ENCODE peak calls at places on chromosomes 4 and X, in four cellular contexts. One of them, this sample, is unnamed.

GRCh38 chr4:53693909-53694308 is 102.6 kb upstream of the LNX1 start:
- DNase-seq in AG10803: no peak
- DNase-seq in nephron progenitor cell: peak
- DNase-seq in GM13977: no peak
- DNase-seq in this sample: no peak

GRCh38 chrX:43949669-43950068 is 23.5 kb downstream of the NDP start:
- DNase-seq in AG10803: no peak
- DNase-seq in nephron progenitor cell: peak
- DNase-seq in GM13977: no peak
- DNase-seq in this sample: no peak

GRCh38 chrX:103742339-103742738 is 31.6 kb downstream of the TMEM31 start:
- DNase-seq in GM13977: no peak
- DNase-seq in AG10803: no peak
- DNase-seq in nephron progenitor cell: no peak
- DNase-seq in this sample: no peak

GRCh38 chrX:154383359-154384283 is 4.5 kb downstream of the EMD start:
- DNase-seq in AG10803: no peak
- DNase-seq in GM13977: no peak
- DNase-seq in nephron progenitor cell: no peak
- DNase-seq in this sample: no peak

GRCh38 chr4:110128092-110128989 is 70.1 kb downstream of the ELOVL6 start:
- DNase-seq in nephron progenitor cell: no peak
- DNase-seq in AG10803: no peak
- DNase-seq in GM13977: no peak
- DNase-seq in this sample: no peak

GRCh38 chr4:67883463-67883862 is 339 bp downstream of the TMPRSS11D start:
- DNase-seq in nephron progenitor cell: no peak
- DNase-seq in AG10803: no peak
- DNase-seq in GM13977: no peak
- DNase-seq in this sample: no peak

GRCh38 chr4:80112236-80112635 is 39.2 kb upstream of the ANTXR2 start:
- DNase-seq in nephron progenitor cell: no peak
- DNase-seq in AG10803: peak
- DNase-seq in GM13977: no peak
- DNase-seq in this sample: peak

GRCh38 chrX:85084770-85085393 is 81.2 kb downstream of the APOOL start:
- DNase-seq in GM13977: peak
- DNase-seq in nephron progenitor cell: peak
- DNase-seq in AG10803: peak
- DNase-seq in this sample: no peak

GRCh38 chrX:49041683-49042529 is 1.3 kb downstream of the TFE3 start:
- DNase-seq in nephron progenitor cell: no peak
- DNase-seq in GM13977: no peak
- DNase-seq in AG10803: peak
- DNase-seq in this sample: peak

GRCh38 chr4:163395055-163395454 is 51.4 kb downstream of the NPY5R start:
- DNase-seq in nephron progenitor cell: no peak
- DNase-seq in AG10803: no peak
- DNase-seq in GM13977: no peak
- DNase-seq in this sample: no peak

GRCh38 chrX:16788477-16788876 is 2.2 kb downstream of the TXLNG start:
- DNase-seq in AG10803: peak
- DNase-seq in nephron progenitor cell: no peak
- DNase-seq in GM13977: no peak
- DNase-seq in this sample: peak

GRCh38 chrX:153649178-153649914 is 2.3 kb downstream of the DUSP9 start:
- DNase-seq in GM13977: peak
- DNase-seq in nephron progenitor cell: peak
- DNase-seq in AG10803: no peak
- DNase-seq in this sample: no peak

GRCh38 chr4:138222041-138222440 is 20.1 kb downstream of the SLC7A11 start:
- DNase-seq in AG10803: peak
- DNase-seq in GM13977: no peak
- DNase-seq in nephron progenitor cell: no peak
- DNase-seq in this sample: no peak

GRCh38 chr4:18847276-18847890 is 825.8 kb upstream of the LCORL start:
- DNase-seq in AG10803: no peak
- DNase-seq in GM13977: no peak
- DNase-seq in nephron progenitor cell: no peak
- DNase-seq in this sample: no peak

GRCh38 chrX:107135076-107135964 is 16.7 kb upstream of the RBM41 start:
- DNase-seq in nephron progenitor cell: no peak
- DNase-seq in AG10803: peak
- DNase-seq in GM13977: no peak
- DNase-seq in this sample: no peak

GRCh38 chrX:9876205-9876604 is 90.0 kb downstream of the SHROOM2 start:
- DNase-seq in AG10803: no peak
- DNase-seq in nephron progenitor cell: no peak
- DNase-seq in GM13977: no peak
- DNase-seq in this sample: no peak

GRCh38 chr4:16032871-16033505 is 50.8 kb downstream of the PROM1 start:
- DNase-seq in AG10803: no peak
- DNase-seq in GM13977: no peak
- DNase-seq in nephron progenitor cell: no peak
- DNase-seq in this sample: no peak

GRCh38 chr4:60619531-60620305 is 580.4 kb upstream of the ADGRL3 start:
- DNase-seq in AG10803: peak
- DNase-seq in GM13977: no peak
- DNase-seq in nephron progenitor cell: no peak
- DNase-seq in this sample: no peak
- TF ChIP-seq CTCF in AG10803: no peak
- TF ChIP-seq CTCF in GM13977: no peak
- TF ChIP-seq CTCF in nephron progenitor cell: no peak
- TF ChIP-seq CTCF in this sample: no peak

GRCh38 chr4:147526272-147526654 is 45.4 kb downstream of the EDNRA start:
- DNase-seq in AG10803: no peak
- DNase-seq in GM13977: peak
- DNase-seq in nephron progenitor cell: no peak
- DNase-seq in this sample: no peak
- TF ChIP-seq CTCF in AG10803: no peak
- TF ChIP-seq CTCF in GM13977: no peak
- TF ChIP-seq CTCF in nephron progenitor cell: no peak
- TF ChIP-seq CTCF in this sample: no peak

DNA sequence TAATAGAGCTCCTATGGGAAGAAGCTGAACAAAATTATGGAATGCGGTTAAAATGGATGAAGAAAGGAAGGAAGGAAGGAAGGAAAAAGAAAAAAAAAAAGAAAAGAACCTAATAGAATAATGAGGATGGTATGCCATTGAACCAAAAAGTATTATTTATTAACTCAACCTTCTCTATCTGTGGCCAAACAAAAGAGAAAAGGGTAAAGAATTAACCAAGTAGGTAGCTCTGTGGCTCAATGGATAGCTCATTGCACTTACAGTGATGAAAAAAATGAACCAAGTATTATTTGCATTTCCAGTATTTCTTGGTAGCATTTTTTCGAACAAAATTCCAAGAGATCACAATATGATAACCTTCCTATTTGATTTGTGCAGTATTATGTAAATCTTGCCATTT is 56.9 kb upstream of the SLC39A8 start:
- DNase-seq in nephron progenitor cell: no peak
- DNase-seq in GM13977: no peak
- DNase-seq in AG10803: no peak
- DNase-seq in this sample: no peak
- TF ChIP-seq CTCF in nephron progenitor cell: no peak
- TF ChIP-seq CTCF in GM13977: no peak
- TF ChIP-seq CTCF in AG10803: no peak
- TF ChIP-seq CTCF in this sample: no peak

DNA sequence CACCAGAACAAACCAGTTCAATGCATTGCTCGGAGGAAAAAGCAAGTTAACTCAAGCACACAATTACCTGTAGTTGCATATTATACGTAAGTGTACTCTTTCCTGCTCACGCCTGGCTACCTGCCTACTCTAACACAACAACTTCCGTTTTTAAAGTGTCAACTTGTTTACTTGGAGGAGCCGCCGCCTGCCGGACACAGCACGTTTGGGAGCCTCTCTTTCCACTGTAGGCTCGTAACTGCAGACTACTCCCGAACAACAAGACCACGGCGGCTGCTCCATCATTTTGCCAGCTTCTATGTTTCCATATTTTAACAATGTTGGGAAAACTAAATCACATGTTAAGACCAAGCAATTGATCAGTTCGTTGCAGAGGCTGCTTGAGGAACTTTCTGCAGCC is 882 bp downstream of the MTNR1A start:
- DNase-seq in nephron progenitor cell: peak
- DNase-seq in GM13977: no peak
- DNase-seq in AG10803: peak
- DNase-seq in this sample: no peak
- TF ChIP-seq CTCF in nephron progenitor cell: peak
- TF ChIP-seq CTCF in GM13977: no peak
- TF ChIP-seq CTCF in AG10803: peak
- TF ChIP-seq CTCF in this sample: no peak

GRCh38 chr4:121696641-121697461 is at the start of gene ANXA5:
- DNase-seq in AG10803: peak
- DNase-seq in nephron progenitor cell: peak
- DNase-seq in GM13977: peak
- DNase-seq in this sample: peak
- TF ChIP-seq CTCF in AG10803: peak
- TF ChIP-seq CTCF in nephron progenitor cell: no peak
- TF ChIP-seq CTCF in GM13977: peak
- TF ChIP-seq CTCF in this sample: no peak

GRCh38 chr4:128942547-128942946 is 133.0 kb downstream of the JADE1 start:
- DNase-seq in nephron progenitor cell: no peak
- DNase-seq in AG10803: peak
- DNase-seq in GM13977: no peak
- DNase-seq in this sample: no peak
- TF ChIP-seq CTCF in nephron progenitor cell: no peak
- TF ChIP-seq CTCF in AG10803: no peak
- TF ChIP-seq CTCF in GM13977: no peak
- TF ChIP-seq CTCF in this sample: no peak

DNA sequence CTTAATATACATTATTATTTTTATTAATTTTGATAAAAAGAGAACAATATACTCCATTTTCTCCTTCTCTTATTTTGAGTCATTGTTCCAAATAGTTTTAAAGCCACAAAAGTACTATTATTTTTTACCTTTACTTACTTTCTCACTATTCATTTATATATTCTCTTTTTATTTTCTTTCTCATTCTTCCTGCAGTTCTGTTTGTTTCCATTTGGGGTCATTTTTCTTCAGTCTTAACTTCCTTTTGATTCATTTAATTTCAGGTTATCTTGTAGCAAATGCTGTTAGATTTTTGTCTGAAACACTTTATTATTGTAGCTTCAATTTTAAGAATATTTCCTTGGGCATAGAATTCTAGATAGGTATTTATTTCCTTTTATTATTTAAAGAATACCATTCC is 438.6 kb upstream of the EPHA5 start:
- DNase-seq in GM13977: no peak
- DNase-seq in AG10803: no peak
- DNase-seq in nephron progenitor cell: no peak
- DNase-seq in this sample: no peak
- TF ChIP-seq CTCF in GM13977: no peak
- TF ChIP-seq CTCF in AG10803: no peak
- TF ChIP-seq CTCF in nephron progenitor cell: peak
- TF ChIP-seq CTCF in this sample: no peak

GRCh38 chr4:14837860-14838259 is 164.4 kb upstream of the CPEB2 start:
- DNase-seq in GM13977: no peak
- DNase-seq in AG10803: no peak
- DNase-seq in nephron progenitor cell: no peak
- DNase-seq in this sample: no peak
- TF ChIP-seq CTCF in GM13977: no peak
- TF ChIP-seq CTCF in AG10803: no peak
- TF ChIP-seq CTCF in nephron progenitor cell: no peak
- TF ChIP-seq CTCF in this sample: no peak

DNA sequence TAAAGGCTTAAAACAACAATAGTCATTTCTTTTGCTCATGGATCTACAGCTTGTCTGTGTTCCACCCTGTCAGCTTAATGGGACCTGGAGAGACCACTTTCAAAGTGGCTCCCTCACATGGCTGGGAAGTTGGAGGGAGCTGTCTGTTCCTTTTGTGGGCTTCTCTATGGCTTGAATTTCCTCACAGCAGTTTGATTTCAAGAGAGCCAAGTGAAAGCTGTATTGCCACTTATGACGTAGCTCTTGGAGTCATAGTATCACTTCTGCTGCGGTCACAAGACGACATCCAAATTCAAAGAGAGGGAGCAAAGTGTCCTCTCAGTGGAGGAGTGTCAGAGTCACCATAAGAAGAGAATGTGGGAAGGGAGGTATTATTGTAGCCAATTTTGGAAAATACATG is 22.7 kb upstream of the ACSL1 start:
- DNase-seq in AG10803: no peak
- DNase-seq in GM13977: peak
- DNase-seq in nephron progenitor cell: no peak
- DNase-seq in this sample: no peak
- TF ChIP-seq CTCF in AG10803: no peak
- TF ChIP-seq CTCF in GM13977: no peak
- TF ChIP-seq CTCF in nephron progenitor cell: no peak
- TF ChIP-seq CTCF in this sample: no peak

GRCh38 chr4:170202721-170203120 is 113.0 kb upstream of the AADAT start:
- DNase-seq in GM13977: no peak
- DNase-seq in AG10803: no peak
- DNase-seq in nephron progenitor cell: no peak
- DNase-seq in this sample: no peak

GRCh38 chr4:170193496-170193895 is 103.7 kb upstream of the AADAT start:
- DNase-seq in nephron progenitor cell: no peak
- DNase-seq in GM13977: no peak
- DNase-seq in AG10803: no peak
- DNase-seq in this sample: no peak

DNA sequence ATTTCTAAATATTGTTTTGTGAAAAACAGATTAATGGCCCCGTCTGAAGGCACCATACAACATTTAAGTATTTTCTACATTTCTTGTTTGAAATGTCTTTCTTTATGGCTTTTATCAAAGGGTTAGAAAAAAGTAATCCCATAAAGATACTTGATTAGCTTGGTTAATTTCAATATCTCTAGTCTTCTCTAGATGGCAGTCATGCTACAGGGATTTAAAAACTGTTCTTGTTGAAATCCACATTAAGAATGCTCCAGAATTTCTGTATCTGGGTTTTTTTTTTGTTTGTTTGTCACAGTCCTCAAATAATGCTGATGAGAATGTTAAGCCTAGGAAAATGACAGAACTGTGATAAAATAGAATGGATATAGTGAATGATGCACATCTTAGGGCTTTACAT is 109.0 kb upstream of the AADAT start:
- DNase-seq in AG10803: no peak
- DNase-seq in nephron progenitor cell: no peak
- DNase-seq in GM13977: no peak
- DNase-seq in this sample: no peak
- TF ChIP-seq CTCF in AG10803: no peak
- TF ChIP-seq CTCF in nephron progenitor cell: no peak
- TF ChIP-seq CTCF in GM13977: no peak
- TF ChIP-seq CTCF in this sample: no peak